ENCODE peak calls at places on chromosomes 13 and 19, in ten cellular contexts. M is tibial nerve; W is heart left ventricle; F is aorta; S is CD8-positive, alpha-beta T cell; O is breast epithelium; B is DND-41; G is CD4-positive, CD25-positive, alpha-beta regulatory T cell; P is neural progenitor cell; X is adipocyte. Q is an unnamed sample. For H3K4me1, the result is how much of the 10 kb centered on the place peaks cover.

GRCh38 chr13:79456656-79457365 is 24.1 kb upstream of the NDFIP2 start:
- DNase-seq in W (no peak), F (no peak), X (no peak), S (no peak), G (no peak), P (no peak), B (no peak), M (no peak), O (no peak), Q (no peak)

GRCh38 chr19:37989855-37990254 is 82.8 kb downstream of the SIPA1L3 start:
- DNase-seq in O (no peak), G (no peak), X (no peak), M (no peak), P (peak), W (no peak), B (no peak), S (no peak), F (no peak), Q (no peak)

GRCh38 chr13:46572758-46573384 is 19.9 kb downstream of the LRCH1 start:
- DNase-seq in F (no peak), O (no peak), B (no peak), S (no peak), X (no peak), M (no peak), W (no peak), P (no peak), G (no peak), Q (no peak)

GRCh38 chr13:21113851-21114306 is 52.5 kb upstream of the LATS2 start:
- DNase-seq in O (no peak), B (no peak), M (no peak), F (no peak), G (no peak), S (no peak), W (no peak), P (no peak), X (no peak), Q (no peak)

GRCh38 chr19:8615022-8615421 is 4.5 kb upstream of the ADAMTS10 start:
- DNase-seq in G (no peak), W (no peak), P (no peak), B (no peak), F (no peak), O (no peak), S (no peak), X (no peak), M (no peak), Q (no peak)

GRCh38 chr19:39471756-39472536 is 8.7 kb upstream of the TIMM50 start:
- DNase-seq in M (no peak), G (no peak), S (no peak), B (peak), P (no peak), O (no peak), F (no peak), X (no peak), W (no peak), Q (no peak)

GRCh38 chr19:17441241-17442135 is 7.0 kb downstream of the TMEM221 start:
- DNase-seq in X (peak), G (peak), F (no peak), O (no peak), W (no peak), P (peak), S (peak), M (no peak), B (peak), Q (no peak)

GRCh38 chr13:47306991-47307390 is 410.1 kb upstream of the HTR2A start:
- DNase-seq in B (no peak), O (no peak), G (no peak), S (no peak), W (no peak), P (no peak), F (no peak), X (no peak), M (no peak), Q (no peak)

GRCh38 chr13:45292176-45292575 is 48.8 kb downstream of the TPT1 start:
- DNase-seq in B (no peak), S (no peak), W (no peak), O (no peak), F (no peak), P (no peak), G (no peak), M (no peak), X (no peak), Q (no peak)

GRCh38 chr19:28239270-28239669 is 973.7 kb downstream of the UQCRFS1 start:
- DNase-seq in S (no peak), P (peak), B (peak), W (no peak), M (no peak), X (no peak), O (no peak), G (no peak), F (no peak), Q (no peak)

GRCh38 chr13:74325106-74325505 is 190.9 kb upstream of the KLF12 start:
- DNase-seq in F (no peak), W (peak), G (no peak), P (no peak), B (no peak), O (no peak), X (peak), S (no peak), M (no peak), Q (no peak)

GRCh38 chr19:20250627-20251026 is 83.6 kb downstream of the ZNF486 start:
- DNase-seq in X (no peak), S (no peak), M (no peak), F (no peak), O (no peak), P (no peak), W (no peak), B (no peak), G (no peak), Q (no peak)

GRCh38 chr13:30829788-30830637 is 76.1 kb upstream of the MEDAG start:
- DNase-seq in O (no peak), W (no peak), G (no peak), M (no peak), B (no peak), S (no peak), P (no peak), X (no peak), F (no peak), Q (no peak)

GRCh38 chr13:28854657-28855056 is 34.5 kb downstream of the MTUS2 start:
- DNase-seq in W (no peak), S (no peak), O (no peak), X (no peak), F (no peak), G (no peak), P (peak), B (no peak), M (no peak), Q (no peak)

GRCh38 chr19:52211926-52212571 is 22.2 kb downstream of the PPP2R1A start:
- DNase-seq in S (no peak), G (no peak), M (no peak), O (no peak), W (no peak), B (no peak), X (no peak), F (peak), P (no peak), Q (no peak)

DNA sequence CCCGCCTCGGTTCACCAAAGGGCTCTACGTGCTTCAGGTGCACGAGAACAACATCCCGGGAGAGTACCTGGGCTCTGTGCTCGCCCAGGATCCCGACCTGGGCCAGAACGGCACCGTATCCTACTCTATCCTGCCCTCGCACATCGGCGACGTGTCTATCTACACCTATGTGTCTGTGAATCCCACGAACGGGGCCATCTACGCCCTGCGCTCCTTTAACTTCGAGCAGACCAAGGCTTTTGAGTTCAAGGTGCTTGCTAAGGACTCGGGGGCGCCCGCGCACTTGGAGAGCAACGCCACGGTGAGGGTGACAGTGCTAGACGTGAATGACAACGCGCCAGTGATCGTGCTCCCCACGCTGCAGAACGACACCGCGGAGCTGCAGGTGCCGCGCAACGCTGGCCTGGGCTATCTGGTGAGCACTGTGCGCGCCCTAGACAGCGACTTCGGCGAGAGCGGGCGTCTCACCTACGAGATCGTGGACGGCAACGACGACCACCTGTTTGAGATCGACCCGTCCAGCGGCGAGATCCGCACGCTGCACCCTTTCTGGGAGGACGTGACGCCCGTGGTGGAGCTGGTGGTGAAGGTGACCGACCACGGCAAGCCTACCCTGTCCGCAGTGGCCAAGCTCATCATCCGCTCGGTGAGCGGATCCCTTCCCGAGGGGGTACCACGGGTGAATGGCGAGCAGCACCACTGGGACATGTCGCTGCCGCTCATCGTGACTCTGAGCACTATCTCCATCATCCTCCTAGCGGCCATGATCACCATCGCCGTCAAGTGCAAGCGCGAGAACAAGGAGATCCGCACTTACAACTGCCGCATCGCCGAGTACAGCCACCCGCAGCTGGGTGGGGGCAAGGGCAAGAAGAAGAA is 2.6 kb downstream of the PCDH17 start:
- DNase-seq in F (peak), M (no peak), G (no peak), S (no peak), O (no peak), X (no peak), P (peak), W (peak), B (no peak), Q (no peak)
- H3K4me3 ChIP-seq in F (no peak), M (peak), G (no peak), S (no peak), O (peak), X (no peak), P (peak), W (peak), B (no peak), Q (no peak)

GRCh38 chr13:40982772-40983171 is 36.3 kb downstream of the ELF1 start:
- DNase-seq in O (no peak), S (peak), X (peak), M (no peak), G (peak), F (no peak), W (peak), B (peak), P (no peak), Q (peak)
- H3K4me1 ChIP-seq in O (under half), S (under half), X (under half), M (under half), G (half or more), F (under half), W (half or more), B (half or more), P (under half), Q (under half)

GRCh38 chr19:29367701-29368306 is 154.9 kb upstream of the UQCRFS1 start:
- DNase-seq in M (no peak), G (no peak), S (no peak), O (no peak), P (no peak), W (no peak), X (no peak), F (no peak), B (no peak), Q (no peak)
- H3K4me3 ChIP-seq in M (no peak), G (no peak), S (no peak), O (no peak), P (no peak), W (no peak), X (no peak), F (no peak), B (no peak), Q (no peak)

GRCh38 chr13:67355791-67356190 is 125.7 kb upstream of the PCDH9 start:
- DNase-seq in F (no peak), S (no peak), O (no peak), M (no peak), P (no peak), G (no peak), X (no peak), B (no peak), W (no peak), Q (no peak)

GRCh38 chr13:67351915-67352314 is 121.8 kb upstream of the PCDH9 start:
- DNase-seq in X (peak), F (no peak), P (no peak), M (no peak), O (no peak), W (no peak), S (no peak), B (no peak), G (no peak), Q (no peak)

GRCh38 chr13:67351114-67351513 is 121.0 kb upstream of the PCDH9 start:
- DNase-seq in S (no peak), B (no peak), O (no peak), W (no peak), F (no peak), G (no peak), P (no peak), X (no peak), M (no peak), Q (no peak)

GRCh38 chr13:67353031-67353430 is 122.9 kb upstream of the PCDH9 start:
- DNase-seq in O (no peak), P (no peak), X (no peak), G (no peak), S (no peak), F (no peak), B (no peak), W (no peak), M (no peak), Q (no peak)

GRCh38 chr13:67353891-67354459 is 123.8 kb upstream of the PCDH9 start:
- DNase-seq in M (no peak), P (no peak), O (no peak), X (peak), W (no peak), B (no peak), G (no peak), F (no peak), S (no peak), Q (no peak)
- H3K4me1 ChIP-seq in M (under half), P (under half), O (under half), X (under half), W (under half), B (under half), G (under half), F (under half), S (under half), Q (under half)

GRCh38 chr13:99301056-99301838 is 6.0 kb downstream of the GPR183 start:
- DNase-seq in S (no peak), F (no peak), G (no peak), B (no peak), O (no peak), M (no peak), W (no peak), X (no peak), P (no peak), Q (no peak)
- H3K4me3 ChIP-seq in S (no peak), F (no peak), G (peak), B (no peak), O (no peak), M (no peak), W (no peak), X (no peak), P (no peak), Q (no peak)

DNA sequence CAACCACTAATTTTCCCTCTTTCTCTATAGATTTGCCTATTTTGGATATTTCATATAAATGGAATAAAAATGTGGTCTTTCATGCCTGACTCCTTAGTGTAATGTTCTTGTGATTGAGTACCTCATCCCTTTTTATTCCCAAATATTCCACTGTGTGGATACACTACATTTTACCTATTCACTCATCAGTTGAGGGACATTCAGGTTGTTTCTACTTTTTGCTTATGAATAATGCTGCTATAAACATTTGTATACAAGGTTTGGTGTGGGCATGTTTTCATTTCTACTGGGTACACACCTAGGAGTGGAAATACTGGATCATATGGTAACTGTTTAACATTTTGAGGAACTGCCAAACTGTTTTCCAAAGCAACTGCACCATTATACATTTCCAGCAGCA is 5.1 kb upstream of the WBP4 start:
- DNase-seq in F (no peak), W (no peak), S (no peak), G (no peak), O (no peak), P (no peak), B (no peak), M (no peak), X (no peak), Q (no peak)
- H3K4me1 ChIP-seq in F (under half), W (half or more), S (under half), G (under half), O (under half), P (under half), B (half or more), M (under half), X (half or more), Q (under half)

DNA sequence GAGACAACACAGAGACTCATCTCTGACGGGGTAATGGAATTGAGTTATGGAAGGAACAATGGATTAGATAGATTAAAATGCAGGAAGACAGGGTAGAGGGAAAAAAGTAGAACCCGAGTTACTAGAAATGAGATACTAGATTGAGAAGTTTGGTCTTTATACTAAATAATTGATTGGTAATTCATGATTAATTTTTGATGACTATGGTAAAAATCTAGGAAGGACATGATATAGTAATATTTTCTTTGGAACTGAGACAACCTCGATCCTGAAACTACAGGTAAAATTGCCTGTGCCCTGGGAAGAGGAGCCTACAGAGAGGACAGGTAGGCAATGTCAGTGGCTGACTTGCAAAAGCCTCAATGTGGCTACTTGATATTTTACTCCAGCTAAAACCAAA is 188.4 kb upstream of the GPC6 start:
- DNase-seq in X (no peak), G (no peak), F (no peak), W (no peak), S (no peak), P (no peak), B (no peak), M (no peak), O (no peak), Q (no peak)
- H3K4me3 ChIP-seq in X (no peak), G (no peak), F (no peak), W (no peak), S (no peak), P (no peak), B (no peak), M (no peak), O (no peak), Q (no peak)

GRCh38 chr13:51590966-51591627 is 6.8 kb downstream of the WDFY2 start:
- DNase-seq in P (no peak), W (no peak), M (no peak), G (no peak), F (no peak), O (no peak), X (peak), B (no peak), S (no peak), Q (no peak)

GRCh38 chr13:51589793-51590192 is 5.5 kb downstream of the WDFY2 start:
- DNase-seq in X (peak), M (no peak), W (no peak), G (no peak), O (no peak), B (no peak), S (no peak), P (no peak), F (no peak), Q (no peak)

GRCh38 chr13:51590231-51590630 is 6.0 kb downstream of the WDFY2 start:
- DNase-seq in O (no peak), W (no peak), S (no peak), P (no peak), M (no peak), X (peak), F (no peak), G (no peak), B (no peak), Q (no peak)

GRCh38 chr13:51587372-51587771 is 3.1 kb downstream of the WDFY2 start:
- DNase-seq in S (no peak), X (no peak), W (no peak), P (no peak), B (no peak), O (no peak), M (no peak), G (no peak), F (no peak), Q (no peak)

GRCh38 chr13:51588406-51588949 is 4.2 kb downstream of the WDFY2 start:
- DNase-seq in O (no peak), G (no peak), F (no peak), X (no peak), S (no peak), M (no peak), B (no peak), W (no peak), P (peak), Q (no peak)
- H3K4me1 ChIP-seq in O (under half), G (under half), F (under half), X (half or more), S (under half), M (under half), B (under half), W (under half), P (half or more), Q (under half)

GRCh38 chr19:43883864-43884263 is 51.2 kb downstream of the ZNF45 start:
- DNase-seq in W (no peak), G (no peak), F (no peak), S (no peak), X (no peak), P (no peak), B (no peak), M (no peak), O (no peak), Q (no peak)
- H3K4me3 ChIP-seq in W (no peak), G (no peak), F (peak), S (no peak), X (peak), P (no peak), B (no peak), M (no peak), O (no peak), Q (no peak)